ENCODE peak calls at places on chromosomes 16 and 17, in eight cellular contexts. One of them, this sample, is unnamed.

GRCh38 chr16:58814348-58814801 is 80.3 kb upstream of the GOT2 start:
- DNase-seq in transverse colon: peak; percentile 15
- DNase-seq in stomach: peak; percentile 53
- DNase-seq in prostate gland: peak; percentile 35
- DNase-seq in Panc1: no peak
- DNase-seq in GM12891: peak; percentile 24
- DNase-seq in endothelial cell of umbilical vein: peak; percentile 63
- DNase-seq in HCT116: peak; percentile 7
- DNase-seq in this sample: no peak

GRCh38 chr16:11836653-11837244 is 14.6 kb downstream of the RSL1D1 start:
- DNase-seq in prostate gland: no peak
- DNase-seq in HCT116: no peak
- DNase-seq in GM12891: no peak
- DNase-seq in transverse colon: no peak
- DNase-seq in endothelial cell of umbilical vein: peak; percentile 36
- DNase-seq in stomach: no peak
- DNase-seq in Panc1: no peak
- DNase-seq in this sample: no peak

GRCh38 chr17:43817826-43818225 is 15.1 kb downstream of the MPP3 start:
- DNase-seq in HCT116: no peak
- DNase-seq in transverse colon: no peak
- DNase-seq in endothelial cell of umbilical vein: no peak
- DNase-seq in stomach: no peak
- DNase-seq in Panc1: no peak
- DNase-seq in GM12891: no peak
- DNase-seq in prostate gland: no peak
- DNase-seq in this sample: peak; percentile 62

GRCh38 chr17:60393840-60394529 is 2.1 kb upstream of the USP32 start:
- DNase-seq in endothelial cell of umbilical vein: no peak
- DNase-seq in transverse colon: no peak
- DNase-seq in HCT116: no peak
- DNase-seq in stomach: no peak
- DNase-seq in GM12891: no peak
- DNase-seq in Panc1: no peak
- DNase-seq in prostate gland: no peak
- DNase-seq in this sample: no peak

GRCh38 chr17:2101448-2102257 is 46.8 kb downstream of the HIC1 start:
- DNase-seq in transverse colon: peak; percentile 94
- DNase-seq in GM12891: no peak
- DNase-seq in prostate gland: peak; percentile 91
- DNase-seq in stomach: peak; percentile 91
- DNase-seq in endothelial cell of umbilical vein: no peak
- DNase-seq in Panc1: no peak
- DNase-seq in HCT116: peak; percentile 73
- DNase-seq in this sample: no peak

GRCh38 chr17:3852561-3852960 is 6.5 kb upstream of the NCBP3 start:
- DNase-seq in prostate gland: no peak
- DNase-seq in endothelial cell of umbilical vein: no peak
- DNase-seq in GM12891: no peak
- DNase-seq in HCT116: no peak
- DNase-seq in transverse colon: no peak
- DNase-seq in Panc1: no peak
- DNase-seq in stomach: no peak
- DNase-seq in this sample: peak; percentile 56

GRCh38 chr17:74737299-74738050 is 419 bp downstream of the RAB37 start:
- DNase-seq in GM12891: no peak
- DNase-seq in HCT116: peak; percentile 59
- DNase-seq in stomach: no peak
- DNase-seq in endothelial cell of umbilical vein: no peak
- DNase-seq in transverse colon: peak; percentile 42
- DNase-seq in Panc1: no peak
- DNase-seq in prostate gland: no peak
- DNase-seq in this sample: no peak

GRCh38 chr16:85611455-85612190 is 1.5 kb upstream of the GSE1 start:
- DNase-seq in stomach: peak; percentile 91
- DNase-seq in HCT116: peak; percentile 54
- DNase-seq in prostate gland: peak; percentile 87
- DNase-seq in Panc1: no peak
- DNase-seq in GM12891: no peak
- DNase-seq in transverse colon: peak; percentile 86
- DNase-seq in endothelial cell of umbilical vein: peak; percentile 35
- DNase-seq in this sample: peak; percentile 96

GRCh38 chr16:75860654-75861053 is 134.4 kb upstream of the CPHXL start:
- DNase-seq in prostate gland: no peak
- DNase-seq in GM12891: no peak
- DNase-seq in HCT116: no peak
- DNase-seq in stomach: no peak
- DNase-seq in Panc1: no peak
- DNase-seq in transverse colon: no peak
- DNase-seq in endothelial cell of umbilical vein: no peak
- DNase-seq in this sample: no peak

GRCh38 chr17:44901323-44901965 is 2.2 kb upstream of the EFTUD2 start:
- DNase-seq in transverse colon: no peak
- DNase-seq in Panc1: no peak
- DNase-seq in GM12891: no peak
- DNase-seq in HCT116: no peak
- DNase-seq in endothelial cell of umbilical vein: peak; percentile 88
- DNase-seq in prostate gland: no peak
- DNase-seq in stomach: no peak
- DNase-seq in this sample: no peak

GRCh38 chr17:9231449-9232154 is 210.3 kb downstream of the NTN1 start:
- DNase-seq in transverse colon: no peak
- DNase-seq in stomach: no peak
- DNase-seq in Panc1: no peak
- DNase-seq in HCT116: no peak
- DNase-seq in endothelial cell of umbilical vein: no peak
- DNase-seq in prostate gland: no peak
- DNase-seq in GM12891: no peak
- DNase-seq in this sample: no peak

GRCh38 chr17:41666708-41667279 is 21.9 kb upstream of the EIF1 start:
- DNase-seq in transverse colon: peak; percentile 91
- DNase-seq in endothelial cell of umbilical vein: peak; percentile 72
- DNase-seq in stomach: peak; percentile 88
- DNase-seq in Panc1: peak; percentile 64
- DNase-seq in HCT116: peak; percentile 52
- DNase-seq in prostate gland: peak; percentile 67
- DNase-seq in GM12891: peak; percentile 75
- DNase-seq in this sample: peak; percentile 92

GRCh38 chr16:2211923-2212347 is 1.3 kb upstream of the BRICD5 start:
- DNase-seq in endothelial cell of umbilical vein: no peak
- DNase-seq in stomach: no peak
- DNase-seq in HCT116: no peak
- DNase-seq in GM12891: no peak
- DNase-seq in prostate gland: no peak
- DNase-seq in Panc1: no peak
- DNase-seq in transverse colon: no peak
- DNase-seq in this sample: no peak
- TF ChIP-seq POLR2AphosphoS5 in endothelial cell of umbilical vein: no peak
- TF ChIP-seq POLR2AphosphoS5 in stomach: no peak
- TF ChIP-seq POLR2AphosphoS5 in HCT116: no peak
- TF ChIP-seq POLR2AphosphoS5 in GM12891: peak; percentile 56
- TF ChIP-seq POLR2AphosphoS5 in prostate gland: no peak
- TF ChIP-seq POLR2AphosphoS5 in Panc1: no peak
- TF ChIP-seq POLR2AphosphoS5 in transverse colon: no peak
- TF ChIP-seq POLR2AphosphoS5 in this sample: no peak

GRCh38 chr17:17142556-17142955 is 63.6 kb downstream of the PLD6 start:
- DNase-seq in transverse colon: no peak
- DNase-seq in Panc1: no peak
- DNase-seq in stomach: no peak
- DNase-seq in HCT116: no peak
- DNase-seq in endothelial cell of umbilical vein: no peak
- DNase-seq in prostate gland: no peak
- DNase-seq in GM12891: no peak
- DNase-seq in this sample: no peak

GRCh38 chr17:17143501-17143900 is 62.6 kb downstream of the PLD6 start:
- DNase-seq in Panc1: no peak
- DNase-seq in stomach: no peak
- DNase-seq in HCT116: no peak
- DNase-seq in transverse colon: no peak
- DNase-seq in prostate gland: no peak
- DNase-seq in endothelial cell of umbilical vein: no peak
- DNase-seq in GM12891: no peak
- DNase-seq in this sample: no peak

GRCh38 chr17:17140590-17140980 is 65.5 kb downstream of the PLD6 start:
- DNase-seq in Panc1: no peak
- DNase-seq in endothelial cell of umbilical vein: peak; percentile 74
- DNase-seq in prostate gland: no peak
- DNase-seq in stomach: no peak
- DNase-seq in HCT116: no peak
- DNase-seq in GM12891: no peak
- DNase-seq in transverse colon: no peak
- DNase-seq in this sample: no peak

GRCh38 chr17:17141279-17141678 is 64.9 kb downstream of the PLD6 start:
- DNase-seq in prostate gland: no peak
- DNase-seq in GM12891: no peak
- DNase-seq in stomach: no peak
- DNase-seq in HCT116: no peak
- DNase-seq in transverse colon: no peak
- DNase-seq in Panc1: no peak
- DNase-seq in endothelial cell of umbilical vein: no peak
- DNase-seq in this sample: no peak

GRCh38 chr17:17141860-17142552 is 64.1 kb downstream of the PLD6 start:
- DNase-seq in transverse colon: no peak
- DNase-seq in GM12891: peak; percentile 77
- DNase-seq in endothelial cell of umbilical vein: peak; percentile 50
- DNase-seq in Panc1: no peak
- DNase-seq in stomach: no peak
- DNase-seq in HCT116: no peak
- DNase-seq in prostate gland: peak; percentile 39
- DNase-seq in this sample: peak; percentile 78
- TF ChIP-seq POLR2AphosphoS5 in transverse colon: no peak
- TF ChIP-seq POLR2AphosphoS5 in GM12891: no peak
- TF ChIP-seq POLR2AphosphoS5 in endothelial cell of umbilical vein: no peak
- TF ChIP-seq POLR2AphosphoS5 in Panc1: no peak
- TF ChIP-seq POLR2AphosphoS5 in stomach: no peak
- TF ChIP-seq POLR2AphosphoS5 in HCT116: no peak
- TF ChIP-seq POLR2AphosphoS5 in prostate gland: peak; percentile 53
- TF ChIP-seq POLR2AphosphoS5 in this sample: peak; percentile 13

GRCh38 chr16:79762217-79762616 is 161.7 kb upstream of the MAF start:
- DNase-seq in stomach: no peak
- DNase-seq in Panc1: no peak
- DNase-seq in HCT116: no peak
- DNase-seq in GM12891: no peak
- DNase-seq in endothelial cell of umbilical vein: no peak
- DNase-seq in prostate gland: no peak
- DNase-seq in transverse colon: no peak
- DNase-seq in this sample: no peak

GRCh38 chr16:79757163-79757562 is 156.6 kb upstream of the MAF start:
- DNase-seq in stomach: no peak
- DNase-seq in GM12891: no peak
- DNase-seq in transverse colon: no peak
- DNase-seq in prostate gland: no peak
- DNase-seq in HCT116: no peak
- DNase-seq in endothelial cell of umbilical vein: no peak
- DNase-seq in Panc1: no peak
- DNase-seq in this sample: no peak

GRCh38 chr16:79756571-79756970 is 156.0 kb upstream of the MAF start:
- DNase-seq in prostate gland: no peak
- DNase-seq in endothelial cell of umbilical vein: no peak
- DNase-seq in transverse colon: no peak
- DNase-seq in stomach: no peak
- DNase-seq in HCT116: no peak
- DNase-seq in Panc1: no peak
- DNase-seq in GM12891: no peak
- DNase-seq in this sample: no peak

GRCh38 chr16:79757968-79758367 is 157.4 kb upstream of the MAF start:
- DNase-seq in endothelial cell of umbilical vein: no peak
- DNase-seq in HCT116: no peak
- DNase-seq in GM12891: no peak
- DNase-seq in Panc1: no peak
- DNase-seq in prostate gland: no peak
- DNase-seq in stomach: no peak
- DNase-seq in transverse colon: no peak
- DNase-seq in this sample: no peak

DNA sequence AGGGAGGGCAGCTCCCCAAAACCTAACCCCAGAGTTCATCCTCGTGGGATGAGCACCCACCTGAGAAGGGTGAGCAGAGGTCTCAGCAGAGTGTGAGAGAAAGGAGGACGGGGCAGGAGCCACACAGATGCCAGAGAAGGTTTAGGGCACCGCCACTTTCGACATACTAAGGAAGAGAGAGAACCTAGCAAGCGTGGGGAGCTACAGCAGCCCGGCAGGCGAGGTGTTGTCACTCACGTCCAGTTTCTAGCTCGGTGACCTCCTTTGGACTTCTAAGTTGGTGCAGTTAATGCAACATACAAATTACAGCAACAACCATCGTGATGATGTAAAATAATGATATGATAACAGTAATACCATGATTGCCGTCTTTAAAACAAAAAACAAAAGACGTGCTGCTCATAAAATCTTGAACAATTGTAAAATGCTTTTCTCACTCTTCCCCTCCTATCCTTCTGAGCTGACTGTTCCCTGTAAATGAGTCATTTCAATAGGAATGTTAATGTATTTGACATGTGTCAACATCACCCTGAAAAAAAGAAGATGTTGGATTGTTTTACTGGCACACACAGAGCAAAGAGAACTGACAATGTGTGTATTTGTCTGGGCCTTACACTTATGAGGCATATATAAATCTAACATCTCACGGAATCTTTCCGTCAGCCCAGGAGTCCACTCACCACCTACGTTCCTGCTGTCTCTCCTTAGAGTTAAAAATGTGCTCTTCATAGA is 158.2 kb upstream of the MAF start:
- DNase-seq in GM12891: no peak
- DNase-seq in HCT116: no peak
- DNase-seq in transverse colon: no peak
- DNase-seq in Panc1: no peak
- DNase-seq in endothelial cell of umbilical vein: no peak
- DNase-seq in prostate gland: peak; percentile 28
- DNase-seq in stomach: no peak
- DNase-seq in this sample: no peak
- TF ChIP-seq POLR2AphosphoS5 in GM12891: no peak
- TF ChIP-seq POLR2AphosphoS5 in HCT116: no peak
- TF ChIP-seq POLR2AphosphoS5 in transverse colon: no peak
- TF ChIP-seq POLR2AphosphoS5 in Panc1: no peak
- TF ChIP-seq POLR2AphosphoS5 in endothelial cell of umbilical vein: no peak
- TF ChIP-seq POLR2AphosphoS5 in prostate gland: peak; percentile 81
- TF ChIP-seq POLR2AphosphoS5 in stomach: no peak
- TF ChIP-seq POLR2AphosphoS5 in this sample: no peak

DNA sequence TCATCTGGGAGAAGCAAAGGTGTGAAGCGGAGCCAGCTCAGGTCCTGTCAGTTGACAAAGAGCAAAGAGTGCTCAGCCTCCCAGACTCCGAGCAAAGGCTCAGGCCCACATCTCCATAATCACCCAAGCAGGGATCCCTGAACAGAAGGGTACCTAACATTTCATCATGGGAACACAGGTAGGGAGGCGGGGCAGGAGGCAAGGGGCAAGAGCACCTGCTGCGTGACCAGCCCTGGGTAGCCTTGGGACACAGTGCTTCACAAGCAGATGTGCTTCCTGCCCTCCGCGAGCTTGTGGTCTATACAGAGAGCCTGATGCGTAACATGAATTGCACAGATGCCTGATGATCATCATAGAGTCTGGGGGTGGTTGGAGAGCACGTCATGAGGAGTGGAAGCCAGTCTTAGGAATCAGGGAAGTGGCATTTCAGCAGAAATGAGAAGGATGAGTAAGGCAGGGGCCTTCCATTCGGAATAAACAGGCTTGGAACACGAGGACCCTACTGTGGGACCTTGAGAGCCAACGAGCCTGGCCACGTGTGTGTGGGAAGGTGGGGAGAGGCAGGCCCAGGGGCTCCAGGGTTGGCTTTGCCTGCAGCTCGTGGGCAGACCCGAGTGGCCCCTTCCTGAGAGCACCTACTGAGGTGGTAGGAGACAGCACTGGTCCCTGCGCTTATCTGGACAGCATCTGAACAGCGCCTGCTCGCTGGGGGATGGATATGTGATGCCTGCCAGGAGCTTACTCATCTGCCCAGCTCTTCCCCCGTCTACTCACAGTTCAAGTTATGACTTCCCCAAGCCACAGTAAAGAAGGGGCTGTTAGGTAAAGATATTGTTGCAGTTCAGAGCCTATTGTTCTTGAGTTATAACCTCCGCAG is 125.8 kb downstream of the CCDC182 start:
- DNase-seq in stomach: no peak
- DNase-seq in prostate gland: no peak
- DNase-seq in endothelial cell of umbilical vein: no peak
- DNase-seq in Panc1: no peak
- DNase-seq in HCT116: no peak
- DNase-seq in transverse colon: no peak
- DNase-seq in GM12891: no peak
- DNase-seq in this sample: no peak
- TF ChIP-seq POLR2AphosphoS5 in stomach: no peak
- TF ChIP-seq POLR2AphosphoS5 in prostate gland: no peak
- TF ChIP-seq POLR2AphosphoS5 in endothelial cell of umbilical vein: no peak
- TF ChIP-seq POLR2AphosphoS5 in Panc1: no peak
- TF ChIP-seq POLR2AphosphoS5 in HCT116: no peak
- TF ChIP-seq POLR2AphosphoS5 in transverse colon: no peak
- TF ChIP-seq POLR2AphosphoS5 in GM12891: no peak
- TF ChIP-seq POLR2AphosphoS5 in this sample: no peak

This sample was measured in sigmoid colon.